ENCODE peak calls at places on chromosomes 3 and 15, in five cellular contexts. N is OCI-LY7, G is endodermal cell, M is uterus, T is thoracic aorta. X is an unnamed sample.
A peak's percentile ranks its signal among the peaks of the same experiment; 100 is the strongest.

GRCh38 chr3:15637131-15637951 is 35.8 kb downstream of the BTD start:
- DNase-seq in N (no peak), G (no peak), M (no peak), T (no peak), X (no peak)

GRCh38 chr3:39433642-39434041 is 27.1 kb downstream of the RPSA start:
- DNase-seq in N (no peak), G (no peak), M (no peak), T (no peak), X (no peak)

GRCh38 chr3:128178782-128179473 is 25.6 kb downstream of the EEFSEC start:
- DNase-seq in N (no peak), G (no peak), M (no peak), T (no peak), X (no peak)

GRCh38 chr15:70098170-70098460 is 398 bp upstream of the TLE3 start:
- DNase-seq in N (no peak), G (no peak), M (no peak), T (no peak), X (no peak)

GRCh38 chr15:42062284-42062806 is 32.0 kb downstream of the PLA2G4D start:
- DNase-seq in N (no peak), G (no peak), M (no peak), T (no peak), X (no peak)

GRCh38 chr3:155753038-155753647 is 8.3 kb upstream of the PLCH1 start:
- DNase-seq in N (peak; percentile 51), G (no peak), M (no peak), T (no peak), X (no peak)

GRCh38 chr3:151156618-151157216 is 46.3 kb downstream of the GPR171 start:
- DNase-seq in N (peak; percentile 77), G (no peak), M (no peak), T (no peak), X (peak; percentile 48)

GRCh38 chr15:65372787-65373067 is 5.1 kb downstream of the IGDCC3 start:
- DNase-seq in N (no peak), G (no peak), M (no peak), T (no peak), X (no peak)

GRCh38 chr3:55524565-55525244 is 37.6 kb upstream of the WNT5A start:
- DNase-seq in N (no peak), G (no peak), M (no peak), T (no peak), X (no peak)

GRCh38 chr15:65653341-65653740 is 31.6 kb downstream of the SLC24A1 start:
- DNase-seq in N (no peak), G (no peak), M (no peak), T (no peak), X (no peak)

GRCh38 chr3:52217409-52217805 is 8.0 kb downstream of the TLR9 start:
- DNase-seq in N (no peak), G (peak; percentile 50), M (no peak), T (no peak), X (no peak)

GRCh38 chr3:130276203-130276803 is 69.2 kb upstream of the COL6A5 start:
- DNase-seq in N (peak; percentile 58), G (peak; percentile 51), M (no peak), T (no peak), X (peak; percentile 56)

GRCh38 chr3:125593991-125594574 is 1.2 kb downstream of the OSBPL11 start:
- DNase-seq in N (peak; percentile 64), G (no peak), M (no peak), T (no peak), X (no peak)

GRCh38 chr15:43285609-43286037 is 18.9 kb upstream of the TGM5 start:
- DNase-seq in N (peak; percentile 79), G (peak; percentile 79), M (peak; percentile 28), T (peak; percentile 13), X (peak; percentile 86)

GRCh38 chr15:43268111-43269105 is 1.7 kb upstream of the TGM5 start:
- DNase-seq in N (no peak), G (peak; percentile 82), M (no peak), T (no peak), X (peak; percentile 50)

GRCh38 chr15:29012097-29012496 is 126.3 kb downstream of the APBA2 start:
- DNase-seq in N (no peak), G (no peak), M (no peak), T (no peak), X (no peak)

GRCh38 chr3:124818398-124819150 is 68.6 kb downstream of the ITGB5 start:
- DNase-seq in N (no peak), G (no peak), M (no peak), T (no peak), X (no peak)

GRCh38 chr3:127860223-127860622 is 37.9 kb upstream of the MGLL start:
- DNase-seq in N (no peak), G (peak; percentile 64), M (no peak), T (no peak), X (no peak)

GRCh38 chr15:77126927-77127326 is 56.0 kb upstream of the TSPAN3 start:
- DNase-seq in N (no peak), G (no peak), M (no peak), T (no peak), X (no peak)

GRCh38 chr3:112128843-112129727 is 4.0 kb downstream of the GCSAM start:
- DNase-seq in N (peak; percentile 96), G (no peak), M (no peak), T (no peak), X (peak; percentile 28)

GRCh38 chr3:141328286-141329166 is 39.8 kb upstream of the ZBTB38 start:
- DNase-seq in N (no peak), G (no peak), M (no peak), T (no peak), X (peak; percentile 66)

GRCh38 chr3:194830401-194830800 is 144.7 kb downstream of the FAM43A start:
- DNase-seq in N (no peak), G (no peak), M (no peak), T (no peak), X (no peak)

GRCh38 chr3:107794664-107795443 is 272.1 kb downstream of the BBX start:
- DNase-seq in N (no peak), G (no peak), M (peak; percentile 51), T (no peak), X (no peak)
- TF ChIP-seq CTCF in N (peak; percentile 32), G (peak; percentile 59), M (peak; percentile 17), T (peak; percentile 47), X (no peak)

GRCh38 chr3:62863648-62864047 is 11.6 kb downstream of the CADPS start:
- DNase-seq in N (no peak), G (no peak), M (no peak), T (no peak), X (no peak)
- TF ChIP-seq CTCF in N (peak; percentile 47), G (peak; percentile 50), M (no peak), T (no peak), X (no peak)

DNA sequence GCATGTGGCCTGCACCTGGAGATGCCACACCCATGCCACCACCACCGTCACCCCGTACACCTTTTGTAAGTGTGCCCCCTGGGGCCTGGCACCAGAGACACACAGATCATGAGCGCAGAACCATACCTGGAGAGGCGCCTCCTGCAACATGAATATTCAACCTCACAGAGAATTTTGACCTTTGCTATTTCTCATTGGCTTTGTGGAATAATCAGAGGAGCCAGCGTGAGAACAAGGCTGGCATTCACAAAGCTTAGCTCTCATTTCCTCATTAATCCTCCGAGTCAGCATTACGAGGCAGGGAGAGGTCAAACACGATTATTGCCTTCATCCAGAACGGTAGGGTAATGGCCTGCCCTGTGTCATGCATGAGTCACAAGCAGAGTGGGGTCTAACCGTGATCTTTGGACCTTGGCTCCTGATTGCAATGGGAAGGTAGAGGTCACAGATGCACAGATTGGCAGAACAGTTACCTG is 73.0 kb upstream of the POMGNT2 start:
- DNase-seq in N (no peak), G (peak; percentile 20), M (no peak), T (no peak), X (no peak)
- TF ChIP-seq CTCF in N (no peak), G (no peak), M (no peak), T (no peak), X (no peak)

DNA sequence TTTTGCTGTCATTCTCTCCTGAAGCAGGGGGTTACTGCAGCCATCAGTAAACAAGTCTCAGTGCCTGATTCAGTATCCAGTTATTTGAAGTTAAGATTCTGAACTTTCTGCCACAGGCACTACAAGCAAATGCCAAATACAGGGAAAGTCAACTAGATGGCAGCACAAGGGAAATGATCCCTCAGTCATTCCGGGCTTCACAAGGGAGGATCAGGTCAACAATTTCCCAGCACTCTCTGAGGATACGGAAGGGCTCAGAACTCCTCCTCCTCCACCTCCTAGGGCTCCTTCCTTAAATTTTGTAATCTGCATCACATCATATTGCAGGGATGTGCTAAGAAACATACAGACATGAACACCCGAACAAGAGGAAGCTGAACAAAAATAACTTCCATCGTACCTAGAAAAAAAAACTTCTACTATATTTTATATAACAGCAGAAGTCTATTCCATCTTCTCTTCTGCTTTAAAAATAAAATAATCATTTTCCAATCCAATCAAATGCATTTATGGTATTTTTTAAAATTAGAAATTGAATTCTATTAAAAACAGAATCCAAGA is 187.1 kb downstream of the FMN1 start:
- DNase-seq in N (no peak), G (peak; percentile 62), M (no peak), T (no peak), X (no peak)
- TF ChIP-seq CTCF in N (peak; percentile 23), G (peak; percentile 68), M (no peak), T (no peak), X (no peak)

X was measured in GM13977.